ENCODE peak calls at places on chromosomes 11 and 22, in four cellular contexts. One of them, this sample, is unnamed.

GRCh38 chr11:60208146-60208895 is 25.4 kb upstream of the MS4A6A start:
- DNase-seq in transverse colon: no peak
- DNase-seq in spleen: no peak
- DNase-seq in A549: no peak
- DNase-seq in this sample: no peak

GRCh38 chr11:8813658-8814057 is 97.3 kb upstream of the AKIP1 start:
- DNase-seq in transverse colon: peak; percentile 80
- DNase-seq in spleen: no peak
- DNase-seq in A549: peak; percentile 90
- DNase-seq in this sample: peak; percentile 67

GRCh38 chr11:87295237-87295636 is 257.5 kb downstream of the TMEM135 start:
- DNase-seq in transverse colon: no peak
- DNase-seq in spleen: no peak
- DNase-seq in A549: no peak
- DNase-seq in this sample: no peak

GRCh38 chr11:116458546-116458945 is 314.2 kb downstream of the BUD13 start:
- DNase-seq in transverse colon: no peak
- DNase-seq in spleen: no peak
- DNase-seq in A549: no peak
- DNase-seq in this sample: no peak

GRCh38 chr11:82980947-82981346 is 79.4 kb downstream of the DDIAS start:
- DNase-seq in transverse colon: no peak
- DNase-seq in spleen: no peak
- DNase-seq in A549: no peak
- DNase-seq in this sample: no peak

GRCh38 chr11:12120031-12121008 is 9.9 kb downstream of the MICAL2 start:
- DNase-seq in transverse colon: no peak
- DNase-seq in spleen: no peak
- DNase-seq in A549: no peak
- DNase-seq in this sample: no peak

GRCh38 chr11:29333993-29334780 is 682.6 kb downstream of the KCNA4 start:
- DNase-seq in transverse colon: no peak
- DNase-seq in spleen: no peak
- DNase-seq in A549: peak; percentile 61
- DNase-seq in this sample: no peak

GRCh38 chr11:83069441-83070043 is 2.2 kb downstream of the RAB30 start:
- DNase-seq in transverse colon: no peak
- DNase-seq in spleen: no peak
- DNase-seq in A549: no peak
- DNase-seq in this sample: no peak

GRCh38 chr22:50481440-50482106 is at the start of gene ADM2:
- DNase-seq in transverse colon: peak; percentile 73
- DNase-seq in spleen: peak; percentile 93
- DNase-seq in A549: peak; percentile 47
- DNase-seq in this sample: no peak

GRCh38 chr11:17750013-17750816 is 15.6 kb downstream of the KCNC1 start:
- DNase-seq in transverse colon: no peak
- DNase-seq in spleen: no peak
- DNase-seq in A549: no peak
- DNase-seq in this sample: no peak

GRCh38 chr11:9384535-9385287 is at the start of gene IPO7:
- DNase-seq in transverse colon: peak; percentile 92
- DNase-seq in spleen: peak; percentile 97
- DNase-seq in A549: peak; percentile 90
- DNase-seq in this sample: peak; percentile 88

GRCh38 chr11:75872887-75873416 is 57.9 kb downstream of the UVRAG start:
- DNase-seq in transverse colon: no peak
- DNase-seq in spleen: no peak
- DNase-seq in A549: no peak
- DNase-seq in this sample: no peak

GRCh38 chr22:31284241-31284745 is 8.0 kb downstream of the PIK3IP1 start:
- DNase-seq in transverse colon: no peak
- DNase-seq in spleen: no peak
- DNase-seq in A549: no peak
- DNase-seq in this sample: no peak

GRCh38 chr11:36130401-36130800 is 158.8 kb downstream of the COMMD9 start:
- DNase-seq in transverse colon: no peak
- DNase-seq in spleen: no peak
- DNase-seq in A549: no peak
- DNase-seq in this sample: no peak

GRCh38 chr11:119144825-119145476 is 3.9 kb upstream of the ABCG4 start:
- DNase-seq in transverse colon: peak; percentile 76
- DNase-seq in spleen: no peak
- DNase-seq in A549: peak; percentile 90
- DNase-seq in this sample: no peak

GRCh38 chr11:108788565-108789199 is 123.8 kb downstream of the DDX10 start:
- DNase-seq in transverse colon: no peak
- DNase-seq in spleen: no peak
- DNase-seq in A549: no peak
- DNase-seq in this sample: no peak

GRCh38 chr11:116422556-116422955 is 350.2 kb downstream of the BUD13 start:
- DNase-seq in transverse colon: no peak
- DNase-seq in spleen: no peak
- DNase-seq in A549: no peak
- DNase-seq in this sample: no peak

GRCh38 chr22:23147632-23148387 is 2.5 kb downstream of the RAB36 start:
- DNase-seq in transverse colon: no peak
- DNase-seq in spleen: no peak
- DNase-seq in A549: no peak
- DNase-seq in this sample: no peak

GRCh38 chr11:122663764-122664163 is 8.2 kb downstream of the UBASH3B start:
- DNase-seq in transverse colon: no peak
- DNase-seq in spleen: no peak
- DNase-seq in A549: no peak
- DNase-seq in this sample: no peak

GRCh38 chr11:64419257-64419790 is 60.4 kb downstream of the RPS6KA4 start:
- DNase-seq in transverse colon: no peak
- DNase-seq in spleen: peak; percentile 56
- DNase-seq in A549: no peak
- DNase-seq in this sample: no peak
- H3K9me3 ChIP-seq in transverse colon: peaks cover 6% of the 10 kb centered on the region
- H3K9me3 ChIP-seq in spleen: no peaks in the 10 kb centered on the region
- H3K9me3 ChIP-seq in A549: peaks cover 24% of the 10 kb centered on the region
- H3K9me3 ChIP-seq in this sample: no peaks in the 10 kb centered on the region

DNA sequence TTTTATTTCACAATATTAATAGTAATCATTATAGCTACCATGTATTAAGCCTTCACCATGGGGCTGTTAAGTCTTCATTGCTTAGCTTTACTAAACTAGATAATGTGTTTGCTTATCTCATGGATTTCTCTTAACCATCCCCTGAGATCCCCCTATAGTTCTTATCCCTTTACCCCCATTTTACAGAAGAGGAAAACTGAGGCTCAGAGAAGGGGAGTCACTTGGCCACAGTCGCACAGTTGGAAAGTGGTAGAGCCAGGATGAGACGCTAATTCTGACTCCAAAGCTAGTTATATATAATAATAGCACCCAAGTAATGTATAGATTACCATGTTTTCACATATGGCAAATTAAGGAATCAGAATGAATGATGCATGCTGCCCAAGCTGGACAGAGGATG is 9.7 kb upstream of the TFIP11 start:
- DNase-seq in transverse colon: no peak
- DNase-seq in spleen: no peak
- DNase-seq in A549: no peak
- DNase-seq in this sample: no peak
- TF ChIP-seq POLR2A in transverse colon: no peak
- TF ChIP-seq POLR2A in spleen: no peak
- TF ChIP-seq POLR2A in A549: no peak
- TF ChIP-seq POLR2A in this sample: no peak

GRCh38 chr22:36009085-36009484 is 19.5 kb downstream of the RBFOX2 start:
- DNase-seq in transverse colon: no peak
- DNase-seq in spleen: no peak
- DNase-seq in A549: no peak
- DNase-seq in this sample: no peak
- H3K9me3 ChIP-seq in transverse colon: no peaks in the 10 kb centered on the region
- H3K9me3 ChIP-seq in spleen: no peaks in the 10 kb centered on the region
- H3K9me3 ChIP-seq in A549: no peaks in the 10 kb centered on the region
- H3K9me3 ChIP-seq in this sample: no peaks in the 10 kb centered on the region

GRCh38 chr11:32092581-32093170 is 1.8 kb downstream of the RCN1 start:
- DNase-seq in transverse colon: no peak
- DNase-seq in spleen: no peak
- DNase-seq in A549: no peak
- DNase-seq in this sample: peak; percentile 24

GRCh38 chr11:32088117-32088941 is 2.5 kb upstream of the RCN1 start:
- DNase-seq in transverse colon: no peak
- DNase-seq in spleen: no peak
- DNase-seq in A549: no peak
- DNase-seq in this sample: peak; percentile 72

GRCh38 chr11:32087602-32088001 is 3.3 kb upstream of the RCN1 start:
- DNase-seq in transverse colon: no peak
- DNase-seq in spleen: no peak
- DNase-seq in A549: no peak
- DNase-seq in this sample: no peak

GRCh38 chr11:32094931-32095330 is 4.1 kb downstream of the RCN1 start:
- DNase-seq in transverse colon: no peak
- DNase-seq in spleen: no peak
- DNase-seq in A549: no peak
- DNase-seq in this sample: no peak

GRCh38 chr11:32090774-32091370 is at the start of gene RCN1:
- DNase-seq in transverse colon: peak; percentile 57
- DNase-seq in spleen: peak; percentile 90
- DNase-seq in A549: peak; percentile 57
- DNase-seq in this sample: peak; percentile 80
- TF ChIP-seq POLR2A in transverse colon: peak; percentile 47
- TF ChIP-seq POLR2A in spleen: peak; percentile 35
- TF ChIP-seq POLR2A in A549: peak; percentile 63
- TF ChIP-seq POLR2A in this sample: no peak

DNA sequence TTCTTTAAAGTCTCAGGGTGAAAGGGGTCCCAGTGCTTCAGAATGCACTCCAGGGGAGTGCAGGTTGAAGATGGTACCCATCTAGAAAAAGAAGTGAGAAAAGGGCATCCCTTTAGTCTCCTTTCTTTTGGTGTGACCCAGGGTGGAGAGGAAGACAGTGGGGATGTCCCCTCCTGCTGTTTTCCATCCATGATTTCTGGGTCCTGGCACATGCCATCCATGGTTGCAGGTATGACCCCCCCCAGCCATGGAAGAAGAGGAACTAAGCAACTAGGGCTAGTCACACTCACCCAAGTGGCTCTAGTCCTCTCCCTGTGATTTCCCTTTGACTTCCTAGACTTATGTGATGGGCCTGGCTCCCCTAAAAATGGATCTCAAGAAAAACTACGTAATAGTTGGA is 15.9 kb upstream of the EI24 start:
- DNase-seq in transverse colon: no peak
- DNase-seq in spleen: no peak
- DNase-seq in A549: no peak
- DNase-seq in this sample: no peak
- H3K9me3 ChIP-seq in transverse colon: peaks cover 18% of the 10 kb centered on the region
- H3K9me3 ChIP-seq in spleen: peaks cover 27% of the 10 kb centered on the region
- H3K9me3 ChIP-seq in A549: peaks cover 16% of the 10 kb centered on the region
- H3K9me3 ChIP-seq in this sample: peaks cover 25% of the 10 kb centered on the region

DNA sequence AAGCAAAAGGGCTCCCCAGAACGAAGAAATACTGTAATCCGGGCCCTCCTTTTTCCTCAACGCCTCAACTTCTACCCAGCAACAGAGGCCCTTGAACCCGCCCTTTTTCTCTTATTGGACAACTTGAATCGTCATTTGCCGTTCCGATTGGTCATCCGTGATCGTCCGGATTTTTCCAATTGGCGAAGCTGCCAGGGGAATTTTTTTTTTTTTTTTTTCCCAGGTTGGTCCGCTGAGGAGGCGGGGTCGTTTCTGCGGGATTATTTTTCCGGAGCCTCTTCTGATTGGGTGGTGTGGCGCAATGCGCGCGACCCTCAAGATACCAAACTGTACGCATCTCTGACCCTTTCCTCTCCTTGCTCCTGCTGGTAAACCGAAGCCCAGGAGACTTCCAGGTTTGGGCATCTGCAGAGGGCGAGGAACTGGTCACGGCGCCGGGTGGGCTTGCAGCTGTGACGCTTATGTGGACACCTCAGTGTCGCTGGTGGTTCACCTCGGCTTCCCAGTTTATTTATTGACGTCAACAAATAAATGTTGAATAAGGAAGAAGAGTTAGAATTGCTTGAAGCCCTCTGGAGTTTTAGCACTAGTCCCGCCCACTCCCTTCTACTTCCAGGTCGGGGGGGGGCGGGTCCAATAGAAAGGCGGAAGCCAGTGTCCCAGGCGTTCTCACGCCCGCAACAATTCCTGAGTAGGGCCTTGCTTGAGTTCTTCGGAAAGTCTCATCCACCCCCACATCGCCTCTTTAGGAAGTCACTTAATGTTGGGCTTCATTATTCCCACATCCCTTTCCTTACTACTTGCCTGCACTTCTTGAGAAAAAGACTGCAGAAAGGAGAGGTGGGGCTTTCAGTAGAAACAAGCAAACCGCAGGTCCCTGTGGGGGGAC is at the start of gene TTC9C:
- DNase-seq in transverse colon: peak; percentile 93
- DNase-seq in spleen: peak; percentile 94
- DNase-seq in A549: peak; percentile 94
- DNase-seq in this sample: peak; percentile 88
- TF ChIP-seq POLR2A in transverse colon: peak; percentile 86
- TF ChIP-seq POLR2A in spleen: peak; percentile 70
- TF ChIP-seq POLR2A in A549: peak; percentile 42
- TF ChIP-seq POLR2A in this sample: peak; percentile 52

DNA sequence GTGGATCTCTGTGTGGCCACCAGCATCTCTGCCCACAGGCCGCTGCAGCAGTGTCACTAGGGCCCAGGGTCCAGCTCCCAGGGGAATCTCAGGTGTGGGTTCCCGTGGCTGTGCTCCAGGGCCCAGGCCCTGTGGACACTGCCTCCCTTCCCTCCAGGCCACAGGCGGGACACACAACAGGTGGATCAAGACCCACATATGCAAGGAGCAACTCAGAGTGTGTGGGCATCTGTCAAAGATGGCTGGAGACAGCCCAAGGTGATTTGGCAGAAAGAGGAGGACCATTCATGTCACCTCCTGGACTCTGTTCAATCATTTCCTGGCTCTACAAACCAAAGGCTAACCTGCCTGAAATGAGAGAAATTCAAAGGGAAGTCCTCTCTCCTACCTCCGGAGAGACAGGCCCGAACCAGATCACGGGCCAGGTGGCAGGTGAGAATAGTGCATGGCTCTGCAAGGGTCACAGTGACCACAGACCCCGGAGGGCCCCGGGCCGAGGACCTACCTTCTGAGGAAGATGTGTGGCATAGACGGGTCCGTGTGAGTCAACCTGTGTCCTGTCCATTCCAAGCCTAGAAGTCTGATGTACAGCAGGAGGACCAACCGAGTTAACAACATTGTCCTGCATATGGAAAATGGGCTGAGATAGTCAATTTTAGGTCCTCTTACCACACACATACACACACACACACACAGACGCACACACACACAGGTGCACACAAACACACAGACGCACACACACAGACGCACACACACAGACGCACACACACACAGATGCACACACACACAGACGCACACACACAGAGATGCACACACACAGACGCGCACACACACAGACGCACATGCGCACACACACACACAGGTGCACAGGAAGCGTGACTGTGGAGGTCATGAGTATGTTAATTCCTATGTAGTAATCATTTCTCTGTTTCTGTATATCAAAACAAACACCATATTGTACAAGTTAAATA is 1068.5 kb downstream of the BRD1 start:
- DNase-seq in transverse colon: no peak
- DNase-seq in spleen: no peak
- DNase-seq in A549: no peak
- DNase-seq in this sample: peak; percentile 11
- H3K9me3 ChIP-seq in transverse colon: no peaks in the 10 kb centered on the region
- H3K9me3 ChIP-seq in spleen: no peaks in the 10 kb centered on the region
- H3K9me3 ChIP-seq in A549: no peaks in the 10 kb centered on the region
- H3K9me3 ChIP-seq in this sample: no peaks in the 10 kb centered on the region

This sample was measured in ovary.